ENCODE peak calls at places on chromosomes 4 and X, in ten cellular contexts. P is AG10803; R is activated CD4-positive, alpha-beta T cell treated with anti-CD3 and anti-CD28 coated beads, Interleukin-2, amount 50 U/mL, for 1 hour; S is RCC 7860; E is NCI-H524 treated with DMSO at 0.1 percent for 48 hours; U is T-helper 1 cell; B is NCI-H460; M is stimulated activated CD4-positive, alpha-beta T cell treated with anti-CD3 and anti-CD28 coated beads, Interleukin-15, amount 100 ng/mL, for 1 hour; J is amniotic stem cell; L is neural crest cell. C is an unnamed sample.

GRCh38 chrX:81120270-81120935 is 81.3 kb downstream of the HMGN5 start:
- DNase-seq in P (peak; percentile 0), R (no peak), S (no peak), E (peak; percentile 38), U (no peak), B (no peak), M (no peak), J (no peak), L (no peak), C (no peak)

GRCh38 chr4:48877827-48878535 is 28.6 kb downstream of the OCIAD2 start:
- DNase-seq in P (no peak), R (no peak), S (no peak), E (no peak), U (no peak), B (no peak), M (no peak), J (no peak), L (no peak), C (no peak)

GRCh38 chr4:20195071-20195885 is 56.4 kb upstream of the SLIT2 start:
- DNase-seq in P (peak; percentile 61), R (no peak), S (peak; percentile 54), E (no peak), U (no peak), B (no peak), M (no peak), J (no peak), L (no peak), C (no peak)

GRCh38 chr4:8510611-8511285 is 69.4 kb upstream of the GPR78 start:
- DNase-seq in P (no peak), R (no peak), S (no peak), E (no peak), U (no peak), B (no peak), M (no peak), J (no peak), L (no peak), C (no peak)

GRCh38 chr4:93169966-93170365 is 658.6 kb upstream of the ATOH1 start:
- DNase-seq in P (no peak), R (no peak), S (no peak), E (no peak), U (no peak), B (no peak), M (no peak), J (no peak), L (no peak), C (no peak)

GRCh38 chr4:157739237-157739636 is 433.6 kb downstream of the GASK1B start:
- DNase-seq in P (no peak), R (no peak), S (peak; percentile 44), E (no peak), U (no peak), B (no peak), M (no peak), J (no peak), L (no peak), C (no peak)

GRCh38 chr4:102564399-102564921 is 63.3 kb downstream of the NFKB1 start:
- DNase-seq in P (peak; percentile 69), R (no peak), S (peak; percentile 77), E (no peak), U (no peak), B (no peak), M (no peak), J (no peak), L (no peak), C (no peak)

GRCh38 chr4:127370495-127371069 is 262.2 kb upstream of the INTU start:
- DNase-seq in P (no peak), R (no peak), S (peak; percentile 39), E (no peak), U (no peak), B (no peak), M (no peak), J (no peak), L (no peak), C (no peak)

GRCh38 chr4:91267543-91267942 is 1036.2 kb upstream of the GRID2 start:
- DNase-seq in P (no peak), R (no peak), S (no peak), E (no peak), U (no peak), B (no peak), M (no peak), J (no peak), L (no peak), C (no peak)

GRCh38 chrX:24396236-24396929 is 35.9 kb downstream of the SUPT20HL1 start:
- DNase-seq in P (peak; percentile 3), R (no peak), S (no peak), E (no peak), U (no peak), B (no peak), M (no peak), J (no peak), L (no peak), C (no peak)

GRCh38 chrX:6021316-6022091 is 207.2 kb downstream of the NLGN4X start:
- DNase-seq in P (peak; percentile 0), R (no peak), S (no peak), E (peak; percentile 48), U (no peak), B (no peak), M (no peak), J (no peak), L (peak; percentile 69), C (no peak)

GRCh38 chr4:24643774-24644520 is 59.6 kb upstream of the DHX15 start:
- DNase-seq in P (peak; percentile 54), R (no peak), S (no peak), E (no peak), U (no peak), B (no peak), M (no peak), J (no peak), L (no peak), C (no peak)

GRCh38 chr4:2934077-2934812 is 29.0 kb downstream of the NOP14 start:
- DNase-seq in P (peak; percentile 68), R (peak; percentile 45), S (peak; percentile 43), E (no peak), U (peak; percentile 44), B (no peak), M (no peak), J (no peak), L (peak; percentile 30), C (peak; percentile 87)

GRCh38 chr4:177119021-177119461 is 190.6 kb upstream of the NEIL3 start:
- DNase-seq in P (peak; percentile 82), R (no peak), S (no peak), E (no peak), U (no peak), B (no peak), M (no peak), J (no peak), L (no peak), C (no peak)

GRCh38 chrX:102950908-102951866 is 14.1 kb downstream of the RAB40AL start:
- DNase-seq in P (peak; percentile 25), R (peak; percentile 54), S (peak; percentile 5), E (peak; percentile 63), U (peak; percentile 49), B (peak; percentile 56), M (peak; percentile 2), J (no peak), L (peak; percentile 62), C (no peak)

GRCh38 chr4:91325495-91325894 is 978.3 kb upstream of the GRID2 start:
- DNase-seq in P (no peak), R (no peak), S (peak; percentile 7), E (no peak), U (no peak), B (no peak), M (no peak), J (no peak), L (no peak), C (no peak)

GRCh38 chr4:8387615-8388266 is 52.8 kb downstream of the ACOX3 start:
- DNase-seq in P (no peak), R (no peak), S (no peak), E (no peak), U (no peak), B (no peak), M (no peak), J (no peak), L (no peak), C (no peak)

GRCh38 chrX:47285762-47286320 is 53.0 kb downstream of the USP11 start:
- DNase-seq in P (peak; percentile 53), R (no peak), S (no peak), E (no peak), U (no peak), B (no peak), M (no peak), J (no peak), L (no peak), C (no peak)

GRCh38 chr4:140996757-140997156 is 136.5 kb downstream of the RNF150 start:
- DNase-seq in P (peak; percentile 91), R (no peak), S (no peak), E (no peak), U (no peak), B (no peak), M (no peak), J (no peak), L (no peak), C (no peak)

GRCh38 chr4:95084584-95084983 is 326.8 kb downstream of the BMPR1B start:
- DNase-seq in P (no peak), R (no peak), S (no peak), E (no peak), U (no peak), B (no peak), M (no peak), J (no peak), L (no peak), C (no peak)

GRCh38 chr4:153148796-153149195 is 55.4 kb upstream of the TRIM2 start:
- DNase-seq in P (no peak), R (no peak), S (no peak), E (no peak), U (no peak), B (no peak), M (no peak), J (no peak), L (no peak), C (no peak)

GRCh38 chrX:21907250-21907649 is 33.3 kb upstream of the SMS start:
- DNase-seq in P (peak; percentile 65), R (no peak), S (no peak), E (no peak), U (no peak), B (no peak), M (no peak), J (no peak), L (no peak), C (no peak)

GRCh38 chr4:184281231-184282139 is 63.8 kb upstream of the ENPP6 start:
- DNase-seq in P (no peak), R (no peak), S (no peak), E (no peak), U (no peak), B (no peak), M (no peak), J (no peak), L (no peak), C (no peak)

GRCh38 chrX:11137543-11138139 is 26.5 kb downstream of the HCCS start:
- DNase-seq in P (peak; percentile 63), R (no peak), S (no peak), E (no peak), U (peak; percentile 2), B (peak; percentile 13), M (no peak), J (no peak), L (no peak), C (no peak)

GRCh38 chr4:17511950-17512795 is at the start of gene QDPR:
- DNase-seq in P (peak; percentile 65), R (peak; percentile 66), S (peak; percentile 52), E (no peak), U (peak; percentile 47), B (peak; percentile 73), M (peak; percentile 34), J (peak; percentile 61), L (peak; percentile 76), C (peak; percentile 84)

GRCh38 chr4:121668368-121669162 is 28.2 kb downstream of the ANXA5 start:
- DNase-seq in P (peak; percentile 97), R (no peak), S (peak; percentile 98), E (no peak), U (no peak), B (no peak), M (no peak), J (peak; percentile 90), L (no peak), C (no peak)

GRCh38 chrX:57952320-57952678 is 42.0 kb upstream of the ZXDA start:
- DNase-seq in P (no peak), R (no peak), S (no peak), E (no peak), U (no peak), B (no peak), M (no peak), J (no peak), L (no peak), C (peak; percentile 64)

GRCh38 chr4:147733614-147734344 is 1.9 kb downstream of the ARHGAP10 start:
- DNase-seq in P (peak; percentile 66), R (no peak), S (no peak), E (peak; percentile 61), U (no peak), B (no peak), M (no peak), J (no peak), L (no peak), C (no peak)